ENCODE peak calls at places on chromosomes 2 and 18, in ten cellular contexts. E, S, W, K, Q, P, V, T, I and Z are unnamed samples.

GRCh38 chr2:7967707-7968106 is 714.1 kb upstream of the ID2 start:
- DNase-seq in E (no peak), S (no peak), W (no peak), K (no peak), Q (no peak), P (no peak), V (no peak), T (no peak), I (no peak), Z (no peak)

GRCh38 chr2:210663574-210663973 is 107.2 kb downstream of the CPS1 start:
- DNase-seq in E (peak; percentile 5), S (no peak), W (peak; percentile 9), K (no peak), Q (no peak), P (no peak), V (no peak), T (no peak), I (peak; percentile 55), Z (no peak)

GRCh38 chr18:79299711-79300110 is 96.0 kb upstream of the NFATC1 start:
- DNase-seq in E (no peak), S (no peak), W (no peak), K (no peak), Q (no peak), P (no peak), V (no peak), T (no peak), I (no peak), Z (no peak)

GRCh38 chr2:220043155-220043992 is 415.9 kb downstream of the SLC4A3 start:
- DNase-seq in E (peak; percentile 72), S (no peak), W (no peak), K (no peak), Q (no peak), P (no peak), V (no peak), T (no peak), I (peak; percentile 19), Z (no peak)

GRCh38 chr2:2016912-2017311 is 272.6 kb upstream of the PXDN start:
- DNase-seq in E (no peak), S (no peak), W (no peak), K (no peak), Q (no peak), P (no peak), V (no peak), T (no peak), I (no peak), Z (no peak)

GRCh38 chr2:180115675-180116074 is 108.6 kb upstream of the CWC22 start:
- DNase-seq in E (no peak), S (no peak), W (no peak), K (no peak), Q (no peak), P (no peak), V (no peak), T (no peak), I (peak; percentile 6), Z (no peak)

GRCh38 chr2:102662861-102663260 is 43.5 kb downstream of the SLC9A2 start:
- DNase-seq in E (no peak), S (no peak), W (no peak), K (no peak), Q (no peak), P (no peak), V (no peak), T (no peak), I (no peak), Z (no peak)

GRCh38 chr2:184041077-184041476 is 557.3 kb upstream of the ZNF804A start:
- DNase-seq in E (no peak), S (no peak), W (no peak), K (no peak), Q (no peak), P (no peak), V (no peak), T (no peak), I (no peak), Z (no peak)

GRCh38 chr2:33023732-33024301 is 77.1 kb downstream of the LTBP1 start:
- DNase-seq in E (peak; percentile 35), S (no peak), W (no peak), K (no peak), Q (no peak), P (no peak), V (no peak), T (no peak), I (no peak), Z (no peak)

GRCh38 chr2:241312082-241312481 is 3.4 kb downstream of the HDLBP start:
- DNase-seq in E (peak; percentile 73), S (no peak), W (no peak), K (no peak), Q (no peak), P (no peak), V (no peak), T (no peak), I (peak; percentile 43), Z (no peak)

GRCh38 chr2:28346587-28346986 is 46.1 kb upstream of the FOSL2 start:
- DNase-seq in E (peak; percentile 90), S (no peak), W (no peak), K (no peak), Q (no peak), P (no peak), V (no peak), T (peak; percentile 18), I (no peak), Z (no peak)

GRCh38 chr2:212990697-212991096 is 160.7 kb downstream of the IKZF2 start:
- DNase-seq in E (peak; percentile 42), S (no peak), W (no peak), K (no peak), Q (no peak), P (no peak), V (no peak), T (no peak), I (no peak), Z (no peak)

GRCh38 chr2:55012648-55013484 is 37.4 kb downstream of the RTN4 start:
- DNase-seq in E (no peak), S (no peak), W (no peak), K (no peak), Q (no peak), P (no peak), V (no peak), T (no peak), I (no peak), Z (no peak)

GRCh38 chr2:157364257-157364974 is 38.8 kb upstream of the ERMN start:
- DNase-seq in E (no peak), S (no peak), W (no peak), K (no peak), Q (no peak), P (no peak), V (no peak), T (no peak), I (no peak), Z (peak; percentile 36)

GRCh38 chr2:227853204-227853629 is 18.2 kb upstream of the DAW1 start:
- DNase-seq in E (peak; percentile 45), S (no peak), W (no peak), K (no peak), Q (no peak), P (no peak), V (peak; percentile 29), T (no peak), I (peak; percentile 99), Z (no peak)

GRCh38 chr2:108820439-108820838 is 33.9 kb downstream of the CCDC138 start:
- DNase-seq in E (no peak), S (no peak), W (no peak), K (no peak), Q (no peak), P (no peak), V (no peak), T (no peak), I (peak; percentile 5), Z (no peak)